ENCODE peak calls at places on chromosomes 5 and 9, in eight cellular contexts. B is upper lobe of left lung, S is suprapubic skin, K is GM12878, F is K562, Z is stomach, U is HepG2, D is SK-N-SH. M is an unnamed sample.
A peak's percentile ranks its signal among the peaks of the same experiment; 100 is the strongest.

GRCh38 chr5:171469336-171469735 is 49.9 kb downstream of the FGF18 start:
- DNase-seq in Z (no peak), F (no peak), B (no peak), S (no peak), D (no peak), U (no peak), K (no peak), M (no peak)

GRCh38 chr5:123157797-123158528 is 68.9 kb downstream of the PRDM6 start:
- DNase-seq in Z (no peak), U (no peak), D (no peak), S (no peak), F (no peak), B (no peak), K (no peak), M (no peak)

GRCh38 chr5:134051305-134051704 is 46.5 kb upstream of the VDAC1 start:
- DNase-seq in F (no peak), U (no peak), S (no peak), K (no peak), Z (no peak), B (no peak), D (no peak), M (no peak)

GRCh38 chr5:78449103-78449502 is 88.7 kb downstream of the SCAMP1 start:
- DNase-seq in F (no peak), K (no peak), B (no peak), D (no peak), U (no peak), S (no peak), Z (no peak), M (no peak)

GRCh38 chr5:134007581-134008256 is 2.9 kb upstream of the VDAC1 start:
- DNase-seq in K (no peak), F (peak; percentile 79), S (no peak), Z (no peak), D (peak; percentile 86), U (no peak), B (no peak), M (no peak)

GRCh38 chr9:128107260-128107970 is 20.1 kb downstream of the PTGES2 start:
- DNase-seq in F (no peak), K (no peak), S (peak; percentile 64), D (no peak), B (no peak), U (no peak), Z (no peak), M (no peak)

GRCh38 chr9:127283917-127284316 is 19.3 kb downstream of the GARNL3 start:
- DNase-seq in D (no peak), B (no peak), F (peak; percentile 12), K (no peak), S (no peak), U (no peak), Z (no peak), M (peak; percentile 21)

GRCh38 chr5:1113332-1113690 is 1.4 kb upstream of the SLC12A7 start:
- DNase-seq in B (no peak), S (no peak), Z (no peak), D (no peak), U (no peak), K (no peak), F (no peak), M (no peak)

GRCh38 chr5:8458038-8458383 is 589.1 kb downstream of the MTRR start:
- DNase-seq in U (no peak), S (no peak), D (no peak), Z (no peak), B (peak; percentile 25), F (peak; percentile 26), K (no peak), M (no peak)

GRCh38 chr5:144369001-144369400 is 198.3 kb downstream of the KCTD16 start:
- DNase-seq in S (no peak), D (no peak), Z (peak; percentile 32), U (no peak), K (no peak), B (no peak), F (no peak), M (no peak)

DNA sequence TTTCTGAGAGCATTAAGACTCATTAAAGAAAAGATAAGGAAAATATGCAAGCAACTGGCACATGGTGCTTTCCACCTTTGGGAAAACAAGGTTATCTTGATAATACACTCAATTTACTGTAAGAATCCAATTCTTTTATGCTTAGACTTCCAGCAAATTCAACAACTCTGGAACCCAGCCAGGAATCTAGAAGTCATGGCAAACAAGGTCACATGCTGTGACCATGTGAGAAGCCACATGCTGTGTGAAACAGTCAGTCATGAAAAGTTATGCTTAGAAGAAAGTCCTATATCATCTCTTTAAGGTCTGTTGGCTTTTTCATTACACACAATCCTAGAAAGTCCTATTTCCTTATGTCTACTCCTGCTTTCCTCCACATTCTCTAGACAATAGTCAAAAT is 581.8 kb upstream of the C9orf72 start:
- DNase-seq in F (no peak), B (no peak), S (no peak), Z (no peak), U (no peak), D (no peak), K (no peak), M (no peak)
- H3K4me1 ChIP-seq in F (no peaks in the 10 kb centered on the region), B (no peaks in the 10 kb centered on the region), S (no peaks in the 10 kb centered on the region), Z (no peaks in the 10 kb centered on the region), U (no peaks in the 10 kb centered on the region), D (no peaks in the 10 kb centered on the region), K (no peaks in the 10 kb centered on the region), M (no peaks in the 10 kb centered on the region)

GRCh38 chr9:90905079-90905478 is 103.5 kb downstream of the SYK start:
- DNase-seq in K (no peak), Z (peak; percentile 84), S (no peak), D (no peak), B (peak; percentile 69), U (no peak), F (no peak), M (no peak)

GRCh38 chr9:90906316-90907055 is 104.9 kb downstream of the SYK start:
- DNase-seq in K (no peak), Z (no peak), S (no peak), B (no peak), F (no peak), D (no peak), U (no peak), M (no peak)

GRCh38 chr9:90905822-90906221 is 104.2 kb downstream of the SYK start:
- DNase-seq in U (no peak), B (no peak), D (no peak), S (no peak), F (no peak), Z (no peak), K (no peak), M (no peak)

GRCh38 chr9:90907790-90908189 is 106.2 kb downstream of the SYK start:
- DNase-seq in Z (no peak), B (no peak), F (no peak), U (no peak), K (no peak), D (no peak), S (no peak), M (no peak)

GRCh38 chr9:90907056-90907445 is 105.4 kb downstream of the SYK start:
- DNase-seq in S (no peak), B (no peak), F (no peak), Z (no peak), D (no peak), K (no peak), U (no peak), M (no peak)
- TF ChIP-seq EP300 in S (no peak), B (no peak), F (no peak), Z (no peak), D (no peak), K (no peak), U (no peak), M (no peak)

GRCh38 chr9:115013998-115014397 is 83.6 kb upstream of the TNFSF8 start:
- DNase-seq in S (no peak), Z (peak; percentile 70), U (peak; percentile 31), B (peak; percentile 77), D (peak; percentile 72), F (peak; percentile 67), K (no peak), M (peak; percentile 76)
- TF ChIP-seq POLR2AphosphoS5 in S (no peak), Z (no peak), U (no peak), B (no peak), D (no peak), F (no peak), K (no peak), M (no peak)

DNA sequence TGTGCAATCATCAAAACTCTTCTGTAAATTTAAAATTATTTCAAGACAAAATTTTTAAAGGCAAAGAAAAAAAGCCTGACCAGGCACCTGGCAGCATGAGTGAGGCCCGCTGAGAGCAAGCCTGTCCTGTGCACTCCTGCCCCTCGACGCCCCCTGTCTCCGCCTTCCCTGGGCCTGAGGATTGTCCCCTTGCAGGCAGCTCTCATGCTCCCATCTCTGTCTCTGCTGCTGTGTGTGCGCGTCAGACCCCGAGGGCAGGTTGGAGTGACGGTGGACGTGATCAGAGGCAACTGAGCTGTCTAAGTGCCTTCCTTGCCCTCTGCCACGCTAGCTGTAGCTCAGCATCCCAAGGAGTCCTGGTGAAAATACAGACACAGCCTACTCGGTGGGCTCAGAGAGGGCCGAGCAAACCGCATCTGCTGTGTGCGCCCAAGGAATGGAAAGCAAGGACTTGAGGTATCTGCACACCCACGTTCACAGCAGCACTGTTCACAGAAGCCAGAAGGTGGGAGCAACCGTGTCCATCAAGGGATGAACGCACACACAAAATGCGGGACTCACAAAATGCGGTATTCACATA is 65.5 kb downstream of the SECISBP2 start:
- DNase-seq in D (no peak), B (no peak), F (no peak), S (no peak), K (no peak), Z (no peak), U (no peak), M (no peak)
- H3K4me1 ChIP-seq in D (no peaks in the 10 kb centered on the region), B (peaks cover 7% of the 10 kb centered on the region), F (no peaks in the 10 kb centered on the region), S (peaks cover 28% of the 10 kb centered on the region), K (peaks cover 8% of the 10 kb centered on the region), Z (peaks cover 26% of the 10 kb centered on the region), U (peaks cover 16% of the 10 kb centered on the region), M (no peaks in the 10 kb centered on the region)

DNA sequence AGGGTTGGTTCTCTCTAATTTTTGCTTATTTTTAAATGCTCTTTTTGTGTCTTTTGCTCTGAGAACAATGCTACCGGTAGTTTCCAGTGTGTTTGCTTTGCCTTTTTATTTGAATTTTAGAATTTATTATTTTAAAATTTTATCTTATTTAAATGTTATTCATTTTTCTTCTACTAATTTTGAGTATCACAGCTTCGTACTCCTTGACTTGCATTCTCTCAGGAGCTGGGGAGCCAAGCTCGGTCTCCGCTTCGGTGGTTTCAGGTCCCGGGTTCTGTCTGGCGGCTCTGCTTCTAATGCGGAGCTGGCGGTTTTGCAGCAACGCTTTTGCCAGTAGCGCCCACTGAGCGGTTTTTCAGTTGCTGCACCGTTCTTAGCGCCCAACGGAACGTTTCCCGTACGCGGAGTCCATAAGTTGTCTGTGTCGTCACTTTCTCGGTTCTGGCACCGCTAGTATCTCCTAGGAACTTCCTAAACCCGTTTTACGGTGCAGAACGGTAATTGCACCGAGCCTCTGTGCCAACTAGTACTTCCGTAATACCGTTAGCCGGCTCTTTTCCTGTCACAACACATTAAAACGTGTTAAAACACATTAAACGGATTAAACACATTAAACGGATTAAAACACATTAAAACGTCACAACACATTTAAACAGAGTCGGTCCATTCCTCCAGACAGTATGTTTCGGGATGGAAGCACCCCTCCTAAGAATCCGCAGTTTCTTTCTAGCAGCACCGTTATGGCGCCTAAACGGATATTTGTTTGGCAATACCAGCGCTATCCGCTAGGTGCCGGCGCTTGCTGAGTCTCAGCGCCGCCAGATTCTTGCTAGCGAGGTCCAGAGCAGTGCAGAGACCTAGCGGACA is 45.6 kb downstream of the ANXA2R start:
- DNase-seq in F (peak; percentile 70), S (peak; percentile 94), B (peak; percentile 94), U (peak; percentile 81), D (peak; percentile 74), K (no peak), Z (peak; percentile 78), M (peak; percentile 91)
- TF ChIP-seq EP300 in F (peak; percentile 32), S (no peak), B (no peak), U (no peak), D (no peak), K (peak; percentile 13), Z (no peak), M (no peak)